ENCODE peak calls at places on chromosomes 12 and 14, in seven cellular contexts. One of them, this sample, is unnamed.

GRCh38 chr14:32576088-32576795 is 247.1 kb downstream of the AKAP6 start:
- DNase-seq in T-helper 1 cell: no peak
- DNase-seq in HCT116: peak; percentile 42
- DNase-seq in left ventricle myocardium superior: no peak
- DNase-seq in NCI-H2171: peak; percentile 51
- DNase-seq in cardiac muscle cell: peak; percentile 79
- DNase-seq in hepatocyte: peak; percentile 83
- DNase-seq in this sample: no peak

GRCh38 chr14:68798621-68799020 is 5.8 kb upstream of the ZFP36L1 start:
- DNase-seq in HCT116: no peak
- DNase-seq in NCI-H2171: no peak
- DNase-seq in cardiac muscle cell: no peak
- DNase-seq in hepatocyte: no peak
- DNase-seq in left ventricle myocardium superior: no peak
- DNase-seq in T-helper 1 cell: no peak
- DNase-seq in this sample: no peak

GRCh38 chr12:32273712-32274111 is 125.6 kb upstream of the FGD4 start:
- DNase-seq in hepatocyte: peak; percentile 55
- DNase-seq in T-helper 1 cell: no peak
- DNase-seq in cardiac muscle cell: no peak
- DNase-seq in NCI-H2171: no peak
- DNase-seq in HCT116: no peak
- DNase-seq in left ventricle myocardium superior: no peak
- DNase-seq in this sample: no peak

GRCh38 chr12:75996907-75997447 is 34.6 kb downstream of the PHLDA1 start:
- DNase-seq in HCT116: no peak
- DNase-seq in hepatocyte: no peak
- DNase-seq in T-helper 1 cell: no peak
- DNase-seq in cardiac muscle cell: peak; percentile 62
- DNase-seq in NCI-H2171: no peak
- DNase-seq in left ventricle myocardium superior: no peak
- DNase-seq in this sample: no peak

GRCh38 chr14:34981743-34982420 is 910 bp upstream of the SRP54 start:
- DNase-seq in NCI-H2171: peak; percentile 28
- DNase-seq in hepatocyte: peak; percentile 53
- DNase-seq in T-helper 1 cell: no peak
- DNase-seq in left ventricle myocardium superior: no peak
- DNase-seq in cardiac muscle cell: peak; percentile 58
- DNase-seq in HCT116: peak; percentile 26
- DNase-seq in this sample: peak; percentile 21

GRCh38 chr14:68749487-68750475 is 43.1 kb downstream of the ZFP36L1 start:
- DNase-seq in cardiac muscle cell: no peak
- DNase-seq in left ventricle myocardium superior: no peak
- DNase-seq in NCI-H2171: no peak
- DNase-seq in HCT116: no peak
- DNase-seq in T-helper 1 cell: no peak
- DNase-seq in hepatocyte: peak; percentile 76
- DNase-seq in this sample: no peak

GRCh38 chr12:23504043-23504442 is 445.4 kb downstream of the SOX5 start:
- DNase-seq in cardiac muscle cell: no peak
- DNase-seq in left ventricle myocardium superior: no peak
- DNase-seq in T-helper 1 cell: no peak
- DNase-seq in hepatocyte: no peak
- DNase-seq in NCI-H2171: no peak
- DNase-seq in HCT116: no peak
- DNase-seq in this sample: no peak

GRCh38 chr12:74641694-74642093 is 104.1 kb downstream of the ATXN7L3B start:
- DNase-seq in NCI-H2171: no peak
- DNase-seq in T-helper 1 cell: no peak
- DNase-seq in hepatocyte: no peak
- DNase-seq in HCT116: no peak
- DNase-seq in left ventricle myocardium superior: no peak
- DNase-seq in cardiac muscle cell: no peak
- DNase-seq in this sample: no peak

GRCh38 chr14:99350751-99351150 is 78.8 kb upstream of the BCL11B start:
- DNase-seq in NCI-H2171: no peak
- DNase-seq in left ventricle myocardium superior: no peak
- DNase-seq in HCT116: no peak
- DNase-seq in hepatocyte: no peak
- DNase-seq in cardiac muscle cell: no peak
- DNase-seq in T-helper 1 cell: no peak
- DNase-seq in this sample: no peak

GRCh38 chr12:101599771-101600486 is 5.2 kb downstream of the MYBPC1 start:
- DNase-seq in NCI-H2171: no peak
- DNase-seq in hepatocyte: peak; percentile 30
- DNase-seq in cardiac muscle cell: no peak
- DNase-seq in T-helper 1 cell: no peak
- DNase-seq in HCT116: no peak
- DNase-seq in left ventricle myocardium superior: no peak
- DNase-seq in this sample: no peak

GRCh38 chr14:21089877-21090193 is 8.6 kb downstream of the ZNF219 start:
- DNase-seq in left ventricle myocardium superior: no peak
- DNase-seq in cardiac muscle cell: no peak
- DNase-seq in hepatocyte: no peak
- DNase-seq in NCI-H2171: no peak
- DNase-seq in T-helper 1 cell: no peak
- DNase-seq in HCT116: no peak
- DNase-seq in this sample: no peak

GRCh38 chr12:66964629-66965028 is 285.8 kb upstream of the GRIP1 start:
- DNase-seq in NCI-H2171: no peak
- DNase-seq in cardiac muscle cell: no peak
- DNase-seq in T-helper 1 cell: no peak
- DNase-seq in HCT116: no peak
- DNase-seq in left ventricle myocardium superior: no peak
- DNase-seq in hepatocyte: no peak
- DNase-seq in this sample: no peak

GRCh38 chr14:90808759-90809529 is 7.3 kb downstream of the TTC7B start:
- DNase-seq in T-helper 1 cell: no peak
- DNase-seq in HCT116: no peak
- DNase-seq in NCI-H2171: no peak
- DNase-seq in left ventricle myocardium superior: no peak
- DNase-seq in cardiac muscle cell: no peak
- DNase-seq in hepatocyte: no peak
- DNase-seq in this sample: no peak

GRCh38 chr12:128269108-128269713 is 2.2 kb downstream of the TMEM132C start:
- DNase-seq in NCI-H2171: no peak
- DNase-seq in cardiac muscle cell: no peak
- DNase-seq in T-helper 1 cell: no peak
- DNase-seq in hepatocyte: peak; percentile 31
- DNase-seq in left ventricle myocardium superior: no peak
- DNase-seq in HCT116: no peak
- DNase-seq in this sample: no peak

GRCh38 chr12:123085730-123086487 is 65.0 kb downstream of the PITPNM2 start:
- DNase-seq in left ventricle myocardium superior: peak; percentile 80
- DNase-seq in HCT116: peak; percentile 83
- DNase-seq in cardiac muscle cell: no peak
- DNase-seq in hepatocyte: no peak
- DNase-seq in NCI-H2171: no peak
- DNase-seq in T-helper 1 cell: no peak
- DNase-seq in this sample: peak; percentile 81

This sample was measured in heart left ventricle.